ENCODE peak calls at places on chromosomes 7 and 10, in five cellular contexts. One of them, this sample, is unnamed.

GRCh38 chr7:94449151-94449725 is 54.5 kb downstream of the COL1A2 start:
- DNase-seq in cardiac muscle cell: peak; percentile 69
- DNase-seq in neuronal stem cell: no peak
- DNase-seq in CD8-positive, alpha-beta T cell: no peak
- DNase-seq in colonic mucosa: no peak
- DNase-seq in this sample: no peak

GRCh38 chr7:76358053-76358477 is 726 bp downstream of the YWHAG start:
- DNase-seq in cardiac muscle cell: peak; percentile 25
- DNase-seq in neuronal stem cell: peak; percentile 41
- DNase-seq in CD8-positive, alpha-beta T cell: peak; percentile 64
- DNase-seq in colonic mucosa: peak; percentile 81
- DNase-seq in this sample: peak; percentile 64

GRCh38 chr10:17101257-17101909 is 28.2 kb downstream of the CUBN start:
- DNase-seq in cardiac muscle cell: no peak
- DNase-seq in neuronal stem cell: no peak
- DNase-seq in CD8-positive, alpha-beta T cell: no peak
- DNase-seq in colonic mucosa: no peak
- DNase-seq in this sample: no peak

GRCh38 chr10:99758241-99758891 is 24.1 kb upstream of the ABCC2 start:
- DNase-seq in cardiac muscle cell: peak; percentile 57
- DNase-seq in neuronal stem cell: no peak
- DNase-seq in CD8-positive, alpha-beta T cell: no peak
- DNase-seq in colonic mucosa: no peak
- DNase-seq in this sample: no peak

GRCh38 chr7:42932861-42933591 is 850 bp downstream of the MRPL32 start:
- DNase-seq in cardiac muscle cell: peak; percentile 69
- DNase-seq in neuronal stem cell: peak; percentile 24
- DNase-seq in CD8-positive, alpha-beta T cell: no peak
- DNase-seq in colonic mucosa: peak; percentile 34
- DNase-seq in this sample: no peak

GRCh38 chr10:11525503-11525902 is 85.9 kb downstream of the USP6NL start:
- DNase-seq in cardiac muscle cell: peak; percentile 79
- DNase-seq in neuronal stem cell: no peak
- DNase-seq in CD8-positive, alpha-beta T cell: no peak
- DNase-seq in colonic mucosa: peak; percentile 37
- DNase-seq in this sample: no peak

GRCh38 chr10:86252573-86252972 is 114.0 kb downstream of the GRID1 start:
- DNase-seq in cardiac muscle cell: no peak
- DNase-seq in neuronal stem cell: no peak
- DNase-seq in CD8-positive, alpha-beta T cell: no peak
- DNase-seq in colonic mucosa: no peak
- DNase-seq in this sample: no peak

GRCh38 chr7:25662881-25663588 is 434.7 kb upstream of the NPVF start:
- DNase-seq in cardiac muscle cell: no peak
- DNase-seq in neuronal stem cell: no peak
- DNase-seq in CD8-positive, alpha-beta T cell: no peak
- DNase-seq in colonic mucosa: no peak
- DNase-seq in this sample: no peak

GRCh38 chr10:101566333-101567164 is 21.5 kb downstream of the POLL start:
- DNase-seq in cardiac muscle cell: peak; percentile 44
- DNase-seq in neuronal stem cell: no peak
- DNase-seq in CD8-positive, alpha-beta T cell: no peak
- DNase-seq in colonic mucosa: no peak
- DNase-seq in this sample: no peak

GRCh38 chr7:81482600-81483186 is 287.2 kb downstream of the HGF start:
- DNase-seq in cardiac muscle cell: peak; percentile 64
- DNase-seq in neuronal stem cell: no peak
- DNase-seq in CD8-positive, alpha-beta T cell: no peak
- DNase-seq in colonic mucosa: no peak
- DNase-seq in this sample: no peak

GRCh38 chr7:26958834-26959233 is 94.4 kb upstream of the SKAP2 start:
- DNase-seq in cardiac muscle cell: no peak
- DNase-seq in neuronal stem cell: no peak
- DNase-seq in CD8-positive, alpha-beta T cell: no peak
- DNase-seq in colonic mucosa: no peak
- DNase-seq in this sample: no peak

GRCh38 chr7:116236020-116236630 is 25.8 kb downstream of the TES start:
- DNase-seq in cardiac muscle cell: peak; percentile 72
- DNase-seq in neuronal stem cell: no peak
- DNase-seq in CD8-positive, alpha-beta T cell: peak; percentile 68
- DNase-seq in colonic mucosa: peak; percentile 46
- DNase-seq in this sample: peak; percentile 4

GRCh38 chr7:44882899-44883298 is 2.4 kb downstream of the PURB start:
- DNase-seq in cardiac muscle cell: no peak
- DNase-seq in neuronal stem cell: no peak
- DNase-seq in CD8-positive, alpha-beta T cell: no peak
- DNase-seq in colonic mucosa: no peak
- DNase-seq in this sample: no peak

GRCh38 chr7:149690688-149691446 is 82.5 kb downstream of the ZNF467 start:
- DNase-seq in cardiac muscle cell: peak; percentile 84
- DNase-seq in neuronal stem cell: no peak
- DNase-seq in CD8-positive, alpha-beta T cell: no peak
- DNase-seq in colonic mucosa: peak; percentile 29
- DNase-seq in this sample: no peak

GRCh38 chr7:143379607-143380263 is 1.4 kb upstream of the ZYX start:
- DNase-seq in cardiac muscle cell: no peak
- DNase-seq in neuronal stem cell: no peak
- DNase-seq in CD8-positive, alpha-beta T cell: no peak
- DNase-seq in colonic mucosa: no peak
- DNase-seq in this sample: no peak

GRCh38 chr10:269440-270074 is 134.3 kb downstream of the ZMYND11 start:
- DNase-seq in cardiac muscle cell: no peak
- DNase-seq in neuronal stem cell: no peak
- DNase-seq in CD8-positive, alpha-beta T cell: no peak
- DNase-seq in colonic mucosa: no peak
- DNase-seq in this sample: no peak

GRCh38 chr7:94962661-94963060 is 55.3 kb downstream of the PPP1R9A start:
- DNase-seq in cardiac muscle cell: no peak
- DNase-seq in neuronal stem cell: no peak
- DNase-seq in CD8-positive, alpha-beta T cell: no peak
- DNase-seq in colonic mucosa: no peak
- DNase-seq in this sample: no peak

GRCh38 chr10:116685807-116686206 is 56.6 kb downstream of the HSPA12A start:
- DNase-seq in cardiac muscle cell: no peak
- DNase-seq in neuronal stem cell: no peak
- DNase-seq in CD8-positive, alpha-beta T cell: no peak
- DNase-seq in colonic mucosa: no peak
- DNase-seq in this sample: no peak

GRCh38 chr7:37083311-37084096 is 359.2 kb upstream of the AOAH start:
- DNase-seq in cardiac muscle cell: peak; percentile 51
- DNase-seq in neuronal stem cell: no peak
- DNase-seq in CD8-positive, alpha-beta T cell: no peak
- DNase-seq in colonic mucosa: peak; percentile 19
- DNase-seq in this sample: no peak

GRCh38 chr10:114400091-114400490 is 4.2 kb downstream of the AFAP1L2 start:
- DNase-seq in cardiac muscle cell: no peak
- DNase-seq in neuronal stem cell: no peak
- DNase-seq in CD8-positive, alpha-beta T cell: no peak
- DNase-seq in colonic mucosa: no peak
- DNase-seq in this sample: no peak

GRCh38 chr7:105055621-105056020 is 41.6 kb downstream of the KMT2E start:
- DNase-seq in cardiac muscle cell: no peak
- DNase-seq in neuronal stem cell: no peak
- DNase-seq in CD8-positive, alpha-beta T cell: no peak
- DNase-seq in colonic mucosa: no peak
- DNase-seq in this sample: no peak

GRCh38 chr7:33108931-33109757 is at the start of gene RP9:
- DNase-seq in cardiac muscle cell: peak; percentile 70
- DNase-seq in neuronal stem cell: peak; percentile 83
- DNase-seq in CD8-positive, alpha-beta T cell: peak; percentile 85
- DNase-seq in colonic mucosa: peak; percentile 66
- DNase-seq in this sample: peak; percentile 45

GRCh38 chr7:42978496-42978895 is 46.3 kb downstream of the MRPL32 start:
- DNase-seq in cardiac muscle cell: peak; percentile 38
- DNase-seq in neuronal stem cell: no peak
- DNase-seq in CD8-positive, alpha-beta T cell: no peak
- DNase-seq in colonic mucosa: no peak
- DNase-seq in this sample: no peak

GRCh38 chr10:43160067-43160918 is 22.0 kb downstream of the CSGALNACT2 start:
- DNase-seq in cardiac muscle cell: peak; percentile 54
- DNase-seq in neuronal stem cell: no peak
- DNase-seq in CD8-positive, alpha-beta T cell: no peak
- DNase-seq in colonic mucosa: no peak
- DNase-seq in this sample: no peak

GRCh38 chr10:34813626-34814227 is 1.4 kb downstream of the PARD3 start:
- DNase-seq in cardiac muscle cell: peak; percentile 80
- DNase-seq in neuronal stem cell: peak; percentile 27
- DNase-seq in CD8-positive, alpha-beta T cell: no peak
- DNase-seq in colonic mucosa: peak; percentile 50
- DNase-seq in this sample: no peak
- H3K27ac ChIP-seq in cardiac muscle cell: peak overlapping the region; percentile 90
- H3K27ac ChIP-seq in neuronal stem cell: peak overlapping the region; percentile 77
- H3K27ac ChIP-seq in CD8-positive, alpha-beta T cell: no peak overlapping the region
- H3K27ac ChIP-seq in colonic mucosa: peak overlapping the region; percentile 76
- H3K27ac ChIP-seq in this sample: peak overlapping the region; percentile 13

GRCh38 chr7:52838981-52839411 is 196.4 kb upstream of the POM121L12 start:
- DNase-seq in cardiac muscle cell: peak; percentile 19
- DNase-seq in neuronal stem cell: no peak
- DNase-seq in CD8-positive, alpha-beta T cell: no peak
- DNase-seq in colonic mucosa: no peak
- DNase-seq in this sample: no peak

GRCh38 chr7:52842192-52842900 is 193.1 kb upstream of the POM121L12 start:
- DNase-seq in cardiac muscle cell: no peak
- DNase-seq in neuronal stem cell: no peak
- DNase-seq in CD8-positive, alpha-beta T cell: no peak
- DNase-seq in colonic mucosa: no peak
- DNase-seq in this sample: no peak

DNA sequence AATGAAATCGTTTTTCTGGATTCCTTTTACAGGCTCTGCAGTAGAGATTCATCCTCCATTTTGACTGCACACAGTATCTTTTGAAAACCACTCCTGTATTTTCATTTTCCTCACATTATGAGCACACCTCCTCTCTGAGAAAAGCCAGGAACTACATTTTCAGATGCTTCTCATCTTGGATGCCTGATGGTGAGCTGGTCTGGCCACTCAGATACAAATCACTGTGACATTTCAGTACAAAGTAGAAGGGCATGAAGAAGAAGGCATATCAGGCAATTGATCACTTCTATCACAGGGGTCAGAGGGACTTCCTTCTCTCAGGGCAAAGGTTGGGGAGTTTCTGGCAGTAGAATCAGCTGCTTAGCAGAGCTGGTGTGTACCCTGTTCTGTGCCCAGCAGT is 192.0 kb upstream of the POM121L12 start:
- DNase-seq in cardiac muscle cell: no peak
- DNase-seq in neuronal stem cell: no peak
- DNase-seq in CD8-positive, alpha-beta T cell: no peak
- DNase-seq in colonic mucosa: no peak
- DNase-seq in this sample: no peak
- H3K27ac ChIP-seq in cardiac muscle cell: no peak overlapping the region
- H3K27ac ChIP-seq in neuronal stem cell: no peak overlapping the region
- H3K27ac ChIP-seq in CD8-positive, alpha-beta T cell: no peak overlapping the region
- H3K27ac ChIP-seq in colonic mucosa: no peak overlapping the region
- H3K27ac ChIP-seq in this sample: no peak overlapping the region

GRCh38 chr7:55021951-55022617 is 3.3 kb downstream of the EGFR start:
- DNase-seq in cardiac muscle cell: no peak
- DNase-seq in neuronal stem cell: no peak
- DNase-seq in CD8-positive, alpha-beta T cell: no peak
- DNase-seq in colonic mucosa: no peak
- DNase-seq in this sample: no peak

GRCh38 chr7:55019329-55019690 is 493 bp downstream of the EGFR start:
- DNase-seq in cardiac muscle cell: no peak
- DNase-seq in neuronal stem cell: peak; percentile 31
- DNase-seq in CD8-positive, alpha-beta T cell: no peak
- DNase-seq in colonic mucosa: peak; percentile 64
- DNase-seq in this sample: no peak

GRCh38 chr7:55021053-55021452 is 2.2 kb downstream of the EGFR start:
- DNase-seq in cardiac muscle cell: no peak
- DNase-seq in neuronal stem cell: no peak
- DNase-seq in CD8-positive, alpha-beta T cell: no peak
- DNase-seq in colonic mucosa: no peak
- DNase-seq in this sample: no peak

GRCh38 chr7:55019691-55020480 is 1.1 kb downstream of the EGFR start:
- DNase-seq in cardiac muscle cell: no peak
- DNase-seq in neuronal stem cell: peak; percentile 17
- DNase-seq in CD8-positive, alpha-beta T cell: no peak
- DNase-seq in colonic mucosa: peak; percentile 54
- DNase-seq in this sample: no peak

DNA sequence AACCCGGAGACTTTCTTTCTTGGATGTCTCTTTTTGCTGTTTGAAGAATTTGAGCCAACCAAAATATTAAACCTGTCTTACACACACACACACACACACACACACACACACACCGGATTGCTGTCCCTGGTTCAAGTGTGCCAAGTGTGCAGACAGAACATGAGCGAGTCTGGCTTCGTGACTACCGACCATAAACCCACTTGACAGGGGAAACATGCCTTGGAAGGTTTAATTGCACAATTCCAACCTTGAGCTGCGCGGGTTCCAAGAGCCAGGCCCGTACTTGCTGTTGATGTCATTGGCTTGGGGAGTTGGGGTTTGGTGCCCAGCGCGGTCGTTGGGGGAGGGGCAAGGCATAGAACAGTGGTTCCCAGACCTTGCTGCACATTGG is 1.7 kb downstream of the EGFR start:
- DNase-seq in cardiac muscle cell: peak; percentile 64
- DNase-seq in neuronal stem cell: no peak
- DNase-seq in CD8-positive, alpha-beta T cell: no peak
- DNase-seq in colonic mucosa: peak; percentile 46
- DNase-seq in this sample: no peak
- H3K27ac ChIP-seq in cardiac muscle cell: no peak overlapping the region
- H3K27ac ChIP-seq in neuronal stem cell: no peak overlapping the region
- H3K27ac ChIP-seq in CD8-positive, alpha-beta T cell: no peak overlapping the region
- H3K27ac ChIP-seq in colonic mucosa: peak overlapping the region; percentile 82
- H3K27ac ChIP-seq in this sample: no peak overlapping the region

GRCh38 chr10:74930962-74931361 is 104.6 kb downstream of the KAT6B start:
- DNase-seq in cardiac muscle cell: no peak
- DNase-seq in neuronal stem cell: no peak
- DNase-seq in CD8-positive, alpha-beta T cell: no peak
- DNase-seq in colonic mucosa: no peak
- DNase-seq in this sample: peak; percentile 16

GRCh38 chr10:74928742-74929191 is 102.4 kb downstream of the KAT6B start:
- DNase-seq in cardiac muscle cell: peak; percentile 43
- DNase-seq in neuronal stem cell: no peak
- DNase-seq in CD8-positive, alpha-beta T cell: no peak
- DNase-seq in colonic mucosa: no peak
- DNase-seq in this sample: no peak

GRCh38 chr10:74929197-74929596 is 102.8 kb downstream of the KAT6B start:
- DNase-seq in cardiac muscle cell: peak; percentile 63
- DNase-seq in neuronal stem cell: no peak
- DNase-seq in CD8-positive, alpha-beta T cell: no peak
- DNase-seq in colonic mucosa: no peak
- DNase-seq in this sample: no peak

GRCh38 chr10:74934100-74934812 is 107.9 kb downstream of the KAT6B start:
- DNase-seq in cardiac muscle cell: no peak
- DNase-seq in neuronal stem cell: no peak
- DNase-seq in CD8-positive, alpha-beta T cell: no peak
- DNase-seq in colonic mucosa: no peak
- DNase-seq in this sample: no peak

DNA sequence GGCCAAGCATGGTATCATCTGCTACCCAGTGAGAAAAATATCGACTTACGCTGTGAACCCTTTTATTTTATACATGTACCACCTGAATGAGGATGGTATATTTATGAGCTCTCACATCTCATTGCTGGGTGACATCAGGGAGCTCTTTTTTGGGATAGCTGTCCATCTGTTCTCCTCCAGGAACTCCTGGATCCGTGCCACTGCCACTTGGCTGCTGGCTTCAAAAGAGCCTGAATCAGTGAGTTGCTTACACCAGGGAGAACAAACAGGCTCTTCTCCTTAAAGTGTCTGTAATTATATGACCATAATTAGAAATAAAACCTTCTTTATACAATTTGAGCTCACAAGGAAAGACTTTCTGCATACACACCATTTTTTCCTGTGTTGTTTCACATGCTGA is 106.2 kb downstream of the KAT6B start:
- DNase-seq in cardiac muscle cell: no peak
- DNase-seq in neuronal stem cell: no peak
- DNase-seq in CD8-positive, alpha-beta T cell: no peak
- DNase-seq in colonic mucosa: no peak
- DNase-seq in this sample: peak; percentile 22
- H3K27ac ChIP-seq in cardiac muscle cell: no peak overlapping the region
- H3K27ac ChIP-seq in neuronal stem cell: no peak overlapping the region
- H3K27ac ChIP-seq in CD8-positive, alpha-beta T cell: no peak overlapping the region
- H3K27ac ChIP-seq in colonic mucosa: no peak overlapping the region
- H3K27ac ChIP-seq in this sample: no peak overlapping the region